ENCODE peak calls at places on chromosomes 4 and X, in five cellular contexts. U is fibroblast of pulmonary artery, Z is mucosa of descending colon, Q is epithelial cell of esophagus, E is HL-60. B is an unnamed sample.

GRCh38 chr4:113998531-113998930 is 19.1 kb upstream of the ARSJ start:
- DNase-seq in U (peak), Z (no peak), Q (no peak), E (no peak), B (no peak)

GRCh38 chr4:118954246-118954645 is 65.6 kb downstream of the SYNPO2 start:
- DNase-seq in U (peak), Z (no peak), Q (peak), E (no peak), B (peak)

GRCh38 chrX:134998246-134998645 is 7.5 kb downstream of the SMIM10 start:
- DNase-seq in U (no peak), Z (no peak), Q (no peak), E (no peak), B (no peak)

GRCh38 chrX:131955099-131955777 is 67.9 kb upstream of the STK26 start:
- DNase-seq in U (no peak), Z (no peak), Q (no peak), E (no peak), B (no peak)

GRCh38 chr4:78137538-78137937 is 80.4 kb downstream of the FRAS1 start:
- DNase-seq in U (no peak), Z (no peak), Q (peak), E (no peak), B (no peak)

GRCh38 chrX:108090474-108091265 is 672 bp downstream of the PSMD10 start:
- DNase-seq in U (peak), Z (no peak), Q (peak), E (no peak), B (peak)

GRCh38 chrX:13147758-13148157 is 103.3 kb upstream of the FAM9C start:
- DNase-seq in U (no peak), Z (no peak), Q (no peak), E (no peak), B (no peak)

GRCh38 chrX:138128025-138128671 is 562.2 kb downstream of the ZIC3 start:
- DNase-seq in U (peak), Z (peak), Q (peak), E (peak), B (peak)

GRCh38 chr4:138859249-138859648 is 156.3 kb upstream of the NOCT start:
- DNase-seq in U (no peak), Z (no peak), Q (peak), E (no peak), B (no peak)

GRCh38 chr4:183130328-183131155 is 31.5 kb downstream of the WWC2 start:
- DNase-seq in U (peak), Z (no peak), Q (peak), E (no peak), B (peak)

GRCh38 chr4:24774452-24774851 is 20.9 kb upstream of the SOD3 start:
- DNase-seq in U (no peak), Z (no peak), Q (peak), E (no peak), B (no peak)

GRCh38 chr4:88746186-88746585 is 48.6 kb upstream of the NAP1L5 start:
- DNase-seq in U (no peak), Z (no peak), Q (no peak), E (no peak), B (no peak)

GRCh38 chr4:53019485-53020382 is 157.6 kb downstream of the RASL11B start:
- DNase-seq in U (peak), Z (no peak), Q (peak), E (no peak), B (peak)

GRCh38 chr4:1812720-1813119 is 19.6 kb downstream of the FGFR3 start:
- DNase-seq in U (no peak), Z (no peak), Q (no peak), E (no peak), B (no peak)

GRCh38 chrX:116781926-116782325 is 319.1 kb upstream of the CT83 start:
- DNase-seq in U (no peak), Z (no peak), Q (no peak), E (no peak), B (no peak)

GRCh38 chr4:183402771-183403170 is 41.7 kb upstream of the CDKN2AIP start:
- DNase-seq in U (no peak), Z (no peak), Q (no peak), E (no peak), B (no peak)

GRCh38 chrX:43805579-43805978 is 76.7 kb downstream of the MAOB start:
- DNase-seq in U (peak), Z (peak), Q (no peak), E (no peak), B (peak)

GRCh38 chr4:21012851-21013331 is 312.6 kb downstream of the PACRGL start:
- DNase-seq in U (peak), Z (no peak), Q (peak), E (no peak), B (no peak)

GRCh38 chrX:18725316-18725943 is 18.0 kb downstream of the PPEF1 start:
- DNase-seq in U (no peak), Z (no peak), Q (no peak), E (peak), B (no peak)
- TF ChIP-seq CTCF in U (no peak), Z (no peak), Q (no peak), E (no peak), B (no peak)

GRCh38 chrX:154021131-154021611 is 1.5 kb upstream of the IRAK1 start:
- DNase-seq in U (peak), Z (no peak), Q (peak), E (no peak), B (peak)
- H3K4me3 ChIP-seq in U (no peak), Z (no peak), Q (no peak), E (no peak), B (no peak)

DNA sequence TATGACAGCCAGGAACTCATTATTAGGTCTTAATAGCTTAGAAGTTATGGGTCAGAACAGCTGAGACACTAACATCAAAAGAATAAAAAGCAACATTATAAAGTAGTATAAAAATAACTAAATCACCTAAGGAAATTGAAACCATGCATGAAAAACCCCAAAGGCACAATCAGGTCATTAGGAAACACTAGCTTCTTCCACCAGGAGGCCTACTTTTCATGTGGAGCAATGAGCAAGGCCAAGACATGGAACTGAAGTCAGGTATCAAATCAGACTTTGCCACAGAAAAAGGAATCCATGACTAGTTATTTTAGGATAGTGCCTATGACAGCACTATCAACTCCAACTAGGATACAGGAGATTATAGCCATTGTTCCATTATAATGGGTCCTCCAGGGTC is 7.9 kb downstream of the HUWE1 start:
- DNase-seq in U (no peak), Z (no peak), Q (peak), E (no peak), B (peak)
- TF ChIP-seq CTCF in U (peak), Z (no peak), Q (peak), E (no peak), B (peak)

DNA sequence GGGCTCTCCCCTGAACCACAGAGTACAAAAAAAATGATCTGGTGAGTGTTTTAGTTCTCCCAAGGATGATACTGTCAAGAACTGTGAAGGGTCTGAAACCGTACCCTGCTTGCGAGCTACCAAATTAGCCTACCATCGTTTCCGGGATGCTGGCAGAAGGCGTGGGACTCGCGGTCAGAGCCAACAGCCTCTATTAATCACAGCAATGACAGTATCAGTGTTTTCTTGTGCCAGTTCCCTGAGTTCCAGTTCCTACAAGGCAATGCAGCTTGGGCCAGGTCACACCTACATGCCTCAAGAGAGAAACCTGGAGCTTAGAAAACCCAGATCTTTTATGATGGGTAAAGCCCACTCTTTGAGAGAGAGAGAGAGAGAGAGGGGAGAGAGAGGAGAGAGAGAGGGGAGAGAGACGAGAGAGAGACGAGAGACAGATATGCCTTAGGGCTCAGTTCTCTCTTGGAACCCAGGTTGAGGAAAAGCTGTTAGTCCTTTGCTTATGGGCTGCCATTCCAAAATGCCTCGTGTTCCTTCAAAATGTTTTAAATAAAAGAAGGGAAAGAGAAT is 327.8 kb downstream of the ARHGAP10 start:
- DNase-seq in U (no peak), Z (no peak), Q (no peak), E (no peak), B (no peak)
- H3K4me3 ChIP-seq in U (no peak), Z (no peak), Q (no peak), E (no peak), B (no peak)

DNA sequence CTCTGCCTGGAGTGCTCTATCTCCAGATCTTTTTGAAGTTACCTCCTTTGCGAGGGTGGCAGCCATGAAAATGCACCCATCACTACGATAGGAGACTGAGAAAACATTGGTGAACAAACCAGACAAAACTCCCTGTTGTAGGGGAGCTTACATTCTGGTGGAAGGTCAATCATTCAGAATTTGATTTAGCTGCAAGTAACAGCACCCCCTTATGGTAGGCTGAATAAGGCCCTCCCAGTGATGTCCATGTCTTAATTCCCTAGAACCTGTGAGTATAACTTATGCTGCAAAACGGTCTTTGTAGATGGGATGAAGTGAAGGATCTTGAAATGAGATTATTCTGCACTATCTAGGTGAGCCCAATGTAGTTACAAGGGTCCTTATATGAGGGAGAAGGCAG is 5.6 kb upstream of the TEC start:
- DNase-seq in U (peak), Z (peak), Q (peak), E (peak), B (peak)
- TF ChIP-seq CTCF in U (peak), Z (peak), Q (peak), E (peak), B (peak)

GRCh38 chrX:72159769-72160168 is 21.8 kb upstream of the PIN4 start:
- DNase-seq in U (no peak), Z (no peak), Q (peak), E (no peak), B (no peak)
- H3K4me3 ChIP-seq in U (no peak), Z (no peak), Q (no peak), E (no peak), B (no peak)

GRCh38 chr4:26163425-26164362 is 157.1 kb upstream of the RBPJ start:
- DNase-seq in U (no peak), Z (no peak), Q (no peak), E (no peak), B (no peak)

GRCh38 chr4:26157541-26157940 is 163.3 kb upstream of the RBPJ start:
- DNase-seq in U (peak), Z (no peak), Q (no peak), E (no peak), B (no peak)

GRCh38 chr4:26162095-26162494 is 158.7 kb upstream of the RBPJ start:
- DNase-seq in U (no peak), Z (no peak), Q (no peak), E (no peak), B (no peak)

GRCh38 chr4:26161030-26161824 is 159.6 kb upstream of the RBPJ start:
- DNase-seq in U (no peak), Z (no peak), Q (no peak), E (no peak), B (no peak)
- TF ChIP-seq CTCF in U (peak), Z (no peak), Q (no peak), E (no peak), B (peak)

B was measured in cardiac fibroblast.